ENCODE peak calls at places on chromosomes 5 and 9, in five cellular contexts. One of them, this sample, is unnamed. For H3K36me3 and H3K27me3, the result is how much of the 10 kb centered on the place peaks cover.

GRCh38 chr5:1320436-1321344 is 24.2 kb downstream of the CLPTM1L start:
- DNase-seq in effector memory CD4-positive, alpha-beta T cell: no peak
- DNase-seq in lower lobe of right lung: no peak
- DNase-seq in aorta: peak
- DNase-seq in SK-N-SH: no peak
- DNase-seq in this sample: no peak

GRCh38 chr9:107158321-107158720 is 124.8 kb upstream of the RAD23B start:
- DNase-seq in SK-N-SH: peak
- DNase-seq in aorta: no peak
- DNase-seq in effector memory CD4-positive, alpha-beta T cell: no peak
- DNase-seq in lower lobe of right lung: no peak
- DNase-seq in this sample: peak

GRCh38 chr9:107222020-107222522 is 61.0 kb upstream of the RAD23B start:
- DNase-seq in lower lobe of right lung: no peak
- DNase-seq in SK-N-SH: no peak
- DNase-seq in effector memory CD4-positive, alpha-beta T cell: no peak
- DNase-seq in aorta: no peak
- DNase-seq in this sample: no peak

GRCh38 chr9:108972626-108973209 is 38.5 kb downstream of the ABITRAM start:
- DNase-seq in SK-N-SH: no peak
- DNase-seq in aorta: no peak
- DNase-seq in effector memory CD4-positive, alpha-beta T cell: no peak
- DNase-seq in lower lobe of right lung: no peak
- DNase-seq in this sample: no peak

GRCh38 chr9:21233258-21233657 is 5.2 kb upstream of the IFNA17 start:
- DNase-seq in aorta: no peak
- DNase-seq in SK-N-SH: no peak
- DNase-seq in lower lobe of right lung: no peak
- DNase-seq in effector memory CD4-positive, alpha-beta T cell: no peak
- DNase-seq in this sample: no peak

GRCh38 chr5:167792538-167792937 is 498.9 kb upstream of the WWC1 start:
- DNase-seq in aorta: no peak
- DNase-seq in SK-N-SH: no peak
- DNase-seq in effector memory CD4-positive, alpha-beta T cell: no peak
- DNase-seq in lower lobe of right lung: no peak
- DNase-seq in this sample: peak

GRCh38 chr5:116576043-116576713 is 1.6 kb upstream of the SEMA6A start:
- DNase-seq in effector memory CD4-positive, alpha-beta T cell: no peak
- DNase-seq in lower lobe of right lung: peak
- DNase-seq in SK-N-SH: peak
- DNase-seq in aorta: peak
- DNase-seq in this sample: peak

GRCh38 chr5:39461007-39461682 is 36.4 kb upstream of the DAB2 start:
- DNase-seq in lower lobe of right lung: peak
- DNase-seq in aorta: no peak
- DNase-seq in effector memory CD4-positive, alpha-beta T cell: no peak
- DNase-seq in SK-N-SH: no peak
- DNase-seq in this sample: no peak

GRCh38 chr5:146815423-146815822 is 63.1 kb downstream of the PPP2R2B start:
- DNase-seq in SK-N-SH: no peak
- DNase-seq in lower lobe of right lung: no peak
- DNase-seq in effector memory CD4-positive, alpha-beta T cell: no peak
- DNase-seq in aorta: no peak
- DNase-seq in this sample: no peak

GRCh38 chr9:71552480-71552879 is 215.8 kb downstream of the CEMIP2 start:
- DNase-seq in SK-N-SH: no peak
- DNase-seq in lower lobe of right lung: no peak
- DNase-seq in aorta: no peak
- DNase-seq in effector memory CD4-positive, alpha-beta T cell: no peak
- DNase-seq in this sample: peak

GRCh38 chr9:22528485-22528884 is 81.9 kb downstream of the DMRTA1 start:
- DNase-seq in effector memory CD4-positive, alpha-beta T cell: no peak
- DNase-seq in aorta: no peak
- DNase-seq in SK-N-SH: no peak
- DNase-seq in lower lobe of right lung: no peak
- DNase-seq in this sample: no peak

GRCh38 chr5:18329346-18329745 is 695.1 kb downstream of the TAF11L14 start:
- DNase-seq in aorta: no peak
- DNase-seq in SK-N-SH: no peak
- DNase-seq in effector memory CD4-positive, alpha-beta T cell: no peak
- DNase-seq in lower lobe of right lung: no peak
- DNase-seq in this sample: no peak

GRCh38 chr9:111621895-111622480 is 9.1 kb upstream of the DNAJC25 start:
- DNase-seq in effector memory CD4-positive, alpha-beta T cell: no peak
- DNase-seq in SK-N-SH: peak
- DNase-seq in aorta: no peak
- DNase-seq in lower lobe of right lung: no peak
- DNase-seq in this sample: peak

GRCh38 chr5:5585751-5586341 is 163.4 kb downstream of the ICE1 start:
- DNase-seq in aorta: no peak
- DNase-seq in effector memory CD4-positive, alpha-beta T cell: no peak
- DNase-seq in SK-N-SH: no peak
- DNase-seq in lower lobe of right lung: no peak
- DNase-seq in this sample: no peak

GRCh38 chr9:70587143-70587710 is 172.8 kb upstream of the KLF9 start:
- DNase-seq in lower lobe of right lung: no peak
- DNase-seq in aorta: no peak
- DNase-seq in SK-N-SH: no peak
- DNase-seq in effector memory CD4-positive, alpha-beta T cell: no peak
- DNase-seq in this sample: no peak

GRCh38 chr9:137589441-137590122 is 730 bp downstream of the ZMYND19 start:
- DNase-seq in SK-N-SH: peak
- DNase-seq in lower lobe of right lung: peak
- DNase-seq in effector memory CD4-positive, alpha-beta T cell: no peak
- DNase-seq in aorta: peak
- DNase-seq in this sample: peak
- H3K4me3 ChIP-seq in SK-N-SH: peak
- H3K4me3 ChIP-seq in lower lobe of right lung: peak
- H3K4me3 ChIP-seq in effector memory CD4-positive, alpha-beta T cell: peak
- H3K4me3 ChIP-seq in aorta: peak
- H3K4me3 ChIP-seq in this sample: peak

GRCh38 chr5:180235077-180235476 is 26.1 kb upstream of the RASGEF1C start:
- DNase-seq in aorta: no peak
- DNase-seq in SK-N-SH: no peak
- DNase-seq in lower lobe of right lung: no peak
- DNase-seq in effector memory CD4-positive, alpha-beta T cell: no peak
- DNase-seq in this sample: peak
- H3K36me3 ChIP-seq in aorta: under half
- H3K36me3 ChIP-seq in SK-N-SH: under half
- H3K36me3 ChIP-seq in lower lobe of right lung: half or more
- H3K36me3 ChIP-seq in effector memory CD4-positive, alpha-beta T cell: under half
- H3K36me3 ChIP-seq in this sample: under half

DNA sequence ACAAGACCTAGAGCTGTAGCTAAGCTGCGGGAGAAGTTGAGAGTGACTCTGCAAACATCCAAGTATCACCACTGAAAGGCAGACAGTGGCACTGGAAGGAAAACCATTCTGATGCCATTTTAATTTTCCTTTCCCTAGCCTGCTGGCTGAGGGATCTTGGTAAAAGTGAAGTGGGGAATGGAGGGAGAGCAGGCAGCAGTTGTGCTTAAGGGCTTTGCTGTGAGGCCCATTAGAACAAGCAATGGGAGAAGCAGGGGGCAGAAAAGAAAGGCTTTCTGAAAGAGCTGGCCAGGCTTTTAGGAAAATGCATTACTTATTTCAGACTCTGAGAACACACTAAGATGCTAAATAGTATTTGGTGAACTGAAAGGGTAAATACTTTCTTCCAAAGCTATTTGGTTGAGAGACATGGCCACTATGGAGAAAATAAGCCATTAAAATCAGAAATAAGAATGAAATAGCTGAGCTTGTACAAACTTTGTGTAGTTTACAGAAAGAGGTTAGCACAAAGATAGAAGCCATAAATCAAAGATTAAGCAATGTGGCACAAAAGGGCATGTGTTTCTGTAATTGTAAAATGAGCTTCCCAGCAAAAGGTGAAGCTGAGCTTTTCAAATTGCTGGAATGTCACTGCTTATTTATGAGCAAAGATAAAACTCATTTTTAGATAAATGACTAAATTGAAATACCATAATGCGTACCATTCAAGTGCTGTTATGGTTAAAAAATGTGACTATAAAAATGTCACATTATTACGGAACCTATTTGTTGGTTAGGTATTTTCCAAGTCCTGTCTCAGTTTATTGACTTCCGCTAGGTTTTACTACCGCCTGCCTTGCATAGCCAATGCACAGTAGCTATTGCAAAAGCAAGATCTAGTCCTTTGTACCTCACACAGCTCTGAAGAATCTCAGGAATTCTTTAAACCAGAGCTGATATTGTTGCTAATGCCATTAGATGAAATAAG is 20.8 kb downstream of the SNCAIP start:
- DNase-seq in SK-N-SH: no peak
- DNase-seq in lower lobe of right lung: no peak
- DNase-seq in effector memory CD4-positive, alpha-beta T cell: no peak
- DNase-seq in aorta: no peak
- DNase-seq in this sample: peak
- H3K27me3 ChIP-seq in SK-N-SH: under half
- H3K27me3 ChIP-seq in lower lobe of right lung: under half
- H3K27me3 ChIP-seq in effector memory CD4-positive, alpha-beta T cell: under half
- H3K27me3 ChIP-seq in aorta: under half
- H3K27me3 ChIP-seq in this sample: under half

GRCh38 chr5:137888875-137889759 is at the start of gene PKD2L2:
- DNase-seq in effector memory CD4-positive, alpha-beta T cell: peak
- DNase-seq in lower lobe of right lung: peak
- DNase-seq in aorta: peak
- DNase-seq in SK-N-SH: peak
- DNase-seq in this sample: peak

GRCh38 chr5:137891849-137892248 is 2.6 kb downstream of the PKD2L2 start:
- DNase-seq in lower lobe of right lung: no peak
- DNase-seq in effector memory CD4-positive, alpha-beta T cell: no peak
- DNase-seq in aorta: no peak
- DNase-seq in SK-N-SH: no peak
- DNase-seq in this sample: no peak

GRCh38 chr5:137890850-137891249 is 1.6 kb downstream of the PKD2L2 start:
- DNase-seq in SK-N-SH: no peak
- DNase-seq in effector memory CD4-positive, alpha-beta T cell: no peak
- DNase-seq in aorta: no peak
- DNase-seq in lower lobe of right lung: no peak
- DNase-seq in this sample: no peak

GRCh38 chr5:137888489-137888874 is 775 bp upstream of the PKD2L2 start:
- DNase-seq in effector memory CD4-positive, alpha-beta T cell: no peak
- DNase-seq in aorta: no peak
- DNase-seq in SK-N-SH: peak
- DNase-seq in lower lobe of right lung: no peak
- DNase-seq in this sample: no peak

DNA sequence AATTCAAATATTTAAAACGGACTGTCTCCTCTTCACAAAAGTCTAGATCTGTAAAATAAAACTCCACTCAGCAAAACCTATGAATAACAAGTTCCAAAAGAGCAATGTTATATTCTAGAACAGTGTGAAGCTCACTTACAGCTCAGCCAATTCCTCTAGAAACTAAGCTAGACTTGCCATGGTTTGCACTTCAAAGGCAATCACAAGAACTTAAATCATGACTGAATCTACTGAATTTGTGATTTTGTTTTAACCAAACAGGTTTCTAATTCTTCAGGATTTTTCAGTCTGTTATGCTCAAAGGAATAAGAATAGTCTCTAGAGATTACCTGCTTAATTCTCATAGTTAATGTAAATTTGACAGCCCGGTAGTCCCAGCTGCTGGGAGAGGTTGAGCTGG is 1.4 kb upstream of the PKD2L2 start:
- DNase-seq in SK-N-SH: no peak
- DNase-seq in effector memory CD4-positive, alpha-beta T cell: no peak
- DNase-seq in aorta: no peak
- DNase-seq in lower lobe of right lung: no peak
- DNase-seq in this sample: no peak
- H3K4me3 ChIP-seq in SK-N-SH: peak
- H3K4me3 ChIP-seq in effector memory CD4-positive, alpha-beta T cell: no peak
- H3K4me3 ChIP-seq in aorta: no peak
- H3K4me3 ChIP-seq in lower lobe of right lung: no peak
- H3K4me3 ChIP-seq in this sample: no peak

GRCh38 chr5:64746446-64746845 is 22.0 kb downstream of the SREK1IP1 start:
- DNase-seq in aorta: no peak
- DNase-seq in lower lobe of right lung: no peak
- DNase-seq in SK-N-SH: no peak
- DNase-seq in effector memory CD4-positive, alpha-beta T cell: no peak
- DNase-seq in this sample: no peak

GRCh38 chr5:64744914-64745313 is 23.6 kb downstream of the SREK1IP1 start:
- DNase-seq in effector memory CD4-positive, alpha-beta T cell: no peak
- DNase-seq in lower lobe of right lung: no peak
- DNase-seq in aorta: no peak
- DNase-seq in SK-N-SH: no peak
- DNase-seq in this sample: peak

GRCh38 chr5:64742411-64742810 is 26.1 kb downstream of the SREK1IP1 start:
- DNase-seq in SK-N-SH: no peak
- DNase-seq in aorta: no peak
- DNase-seq in effector memory CD4-positive, alpha-beta T cell: no peak
- DNase-seq in lower lobe of right lung: no peak
- DNase-seq in this sample: no peak

DNA sequence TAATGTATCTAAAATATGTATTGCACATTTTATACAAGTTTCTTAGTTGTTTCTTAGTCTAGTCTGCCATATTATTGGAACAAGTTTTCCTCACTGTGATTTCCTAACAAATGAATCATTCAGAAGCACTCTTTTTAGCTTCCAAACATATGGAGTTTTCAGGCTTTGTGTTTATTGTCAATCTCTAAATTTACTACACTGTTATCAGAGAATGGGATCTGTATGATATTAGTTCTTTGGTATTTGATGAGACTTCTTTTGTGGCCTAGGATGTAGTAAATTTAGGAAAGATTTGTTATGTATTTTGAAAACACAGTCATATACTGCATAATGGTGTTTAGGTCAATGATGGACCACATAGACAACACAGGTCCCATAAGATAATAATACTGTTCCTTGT is 25.7 kb downstream of the SREK1IP1 start:
- DNase-seq in lower lobe of right lung: no peak
- DNase-seq in aorta: no peak
- DNase-seq in SK-N-SH: no peak
- DNase-seq in effector memory CD4-positive, alpha-beta T cell: no peak
- DNase-seq in this sample: no peak
- H3K36me3 ChIP-seq in lower lobe of right lung: under half
- H3K36me3 ChIP-seq in aorta: under half
- H3K36me3 ChIP-seq in SK-N-SH: under half
- H3K36me3 ChIP-seq in effector memory CD4-positive, alpha-beta T cell: under half
- H3K36me3 ChIP-seq in this sample: under half

GRCh38 chr9:114908796-114909448 is 21.5 kb downstream of the TNFSF8 start:
- DNase-seq in effector memory CD4-positive, alpha-beta T cell: no peak
- DNase-seq in lower lobe of right lung: no peak
- DNase-seq in aorta: no peak
- DNase-seq in SK-N-SH: no peak
- DNase-seq in this sample: no peak
- H3K27me3 ChIP-seq in effector memory CD4-positive, alpha-beta T cell: under half
- H3K27me3 ChIP-seq in lower lobe of right lung: under half
- H3K27me3 ChIP-seq in aorta: under half
- H3K27me3 ChIP-seq in SK-N-SH: under half
- H3K27me3 ChIP-seq in this sample: under half